ENCODE peak calls at places on chromosomes 2 and 18, in four cellular contexts. U is IMR-90, A is PC-3, I is GM12878. T is an unnamed sample.

GRCh38 chr2:61759718-61760117 is 94.1 kb downstream of the FAM161A start:
- DNase-seq in U (peak; percentile 88), A (peak; percentile 79), I (no peak), T (peak; percentile 82)

GRCh38 chr2:238160206-238161129 is 1.7 kb downstream of the ERFE start:
- DNase-seq in U (peak; percentile 59), A (no peak), I (no peak), T (peak; percentile 85)

GRCh38 chr2:136327162-136327852 is 209.4 kb upstream of the CXCR4 start:
- DNase-seq in U (peak; percentile 53), A (peak; percentile 62), I (peak; percentile 71), T (no peak)

GRCh38 chr2:5691659-5692529 is at the start of gene SOX11:
- DNase-seq in U (peak; percentile 95), A (no peak), I (no peak), T (peak; percentile 90)

GRCh38 chr18:79394438-79395307 is 1.1 kb upstream of the NFATC1 start:
- DNase-seq in U (peak; percentile 49), A (peak; percentile 48), I (no peak), T (peak; percentile 92)

GRCh38 chr2:187917535-187917934 is 363.3 kb upstream of the TFPI start:
- DNase-seq in U (peak; percentile 61), A (peak; percentile 12), I (no peak), T (no peak)

GRCh38 chr2:160494243-160494642 is 636 bp upstream of the RBMS1 start:
- DNase-seq in U (no peak), A (peak; percentile 25), I (no peak), T (no peak)

GRCh38 chr2:105363192-105363591 is 25.9 kb downstream of the C2orf49 start:
- DNase-seq in U (no peak), A (no peak), I (no peak), T (no peak)

GRCh38 chr18:58893388-58894099 is 28.9 kb downstream of the ZNF532 start:
- DNase-seq in U (peak; percentile 53), A (peak; percentile 71), I (no peak), T (no peak)

GRCh38 chr2:225295102-225295501 is 104.4 kb upstream of the NYAP2 start:
- DNase-seq in U (no peak), A (no peak), I (no peak), T (no peak)

GRCh38 chr2:189584662-189585061 is 4.1 kb upstream of the SLC40A1 start:
- DNase-seq in U (no peak), A (no peak), I (no peak), T (no peak)

GRCh38 chr18:40911041-40911440 is 1044.0 kb upstream of the PIK3C3 start:
- DNase-seq in U (peak; percentile 79), A (peak; percentile 49), I (no peak), T (no peak)

GRCh38 chr2:164599954-164600589 is 21.2 kb downstream of the GRB14 start:
- DNase-seq in U (peak; percentile 50), A (peak; percentile 78), I (no peak), T (peak; percentile 41)

GRCh38 chr2:80328033-80328635 is 23.6 kb upstream of the LRRTM1 start:
- DNase-seq in U (no peak), A (no peak), I (no peak), T (no peak)

GRCh38 chr18:22882084-22882483 is 51.0 kb upstream of the RBBP8 start:
- DNase-seq in U (no peak), A (no peak), I (no peak), T (no peak)

GRCh38 chr2:101124684-101125366 is 26.4 kb downstream of the TBC1D8 start:
- DNase-seq in U (peak; percentile 76), A (peak; percentile 99), I (no peak), T (peak; percentile 90)

GRCh38 chr2:79162132-79162531 is 2.6 kb upstream of the REG3A start:
- DNase-seq in U (no peak), A (no peak), I (no peak), T (no peak)

GRCh38 chr2:37263839-37264238 is 32.4 kb downstream of the NDUFAF7 start:
- DNase-seq in U (no peak), A (no peak), I (no peak), T (no peak)

DNA sequence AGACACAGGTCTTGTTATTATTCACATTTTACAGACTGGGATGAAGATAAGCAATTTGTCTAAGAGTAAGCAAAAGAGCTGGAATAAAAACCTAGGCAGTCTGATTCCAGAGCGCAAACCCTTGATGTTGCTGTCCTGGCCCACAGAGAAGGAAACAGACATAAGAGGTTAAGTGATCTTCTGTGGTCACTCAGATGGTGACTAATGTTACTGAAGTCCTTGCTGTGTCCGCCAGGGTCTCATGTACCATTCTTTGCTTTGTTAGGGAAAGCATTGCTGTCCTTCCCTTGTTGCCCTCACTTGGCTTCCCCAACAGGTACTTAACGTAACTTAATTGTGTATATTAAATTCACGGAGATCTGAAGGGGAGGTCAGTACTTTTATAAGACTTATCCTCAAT is 14.9 kb upstream of the FAP start:
- DNase-seq in U (peak; percentile 24), A (no peak), I (no peak), T (no peak)
- H2AFZ ChIP-seq in U (no peak overlapping the region), A (no peak overlapping the region), I (no peak overlapping the region), T (peak overlapping the region; percentile 28)

GRCh38 chr2:12686708-12687107 is 30.0 kb upstream of the TRIB2 start:
- DNase-seq in U (no peak), A (peak; percentile 84), I (no peak), T (no peak)
- H3K4me1 ChIP-seq in U (peaks cover 11% of the 10 kb centered on the region), A (peaks cover 41% of the 10 kb centered on the region), I (no peaks in the 10 kb centered on the region), T (peaks cover 11% of the 10 kb centered on the region)

GRCh38 chr2:46549159-46549902 is 70.0 kb downstream of the TMEM247 start:
- DNase-seq in U (no peak), A (no peak), I (no peak), T (peak; percentile 45)

GRCh38 chr2:46548521-46549144 is 69.3 kb downstream of the TMEM247 start:
- DNase-seq in U (no peak), A (no peak), I (no peak), T (peak; percentile 14)

GRCh38 chr2:46552528-46552927 is 73.2 kb downstream of the TMEM247 start:
- DNase-seq in U (no peak), A (no peak), I (no peak), T (peak; percentile 22)

GRCh38 chr2:46552086-46552485 is 72.7 kb downstream of the TMEM247 start:
- DNase-seq in U (no peak), A (no peak), I (no peak), T (no peak)

DNA sequence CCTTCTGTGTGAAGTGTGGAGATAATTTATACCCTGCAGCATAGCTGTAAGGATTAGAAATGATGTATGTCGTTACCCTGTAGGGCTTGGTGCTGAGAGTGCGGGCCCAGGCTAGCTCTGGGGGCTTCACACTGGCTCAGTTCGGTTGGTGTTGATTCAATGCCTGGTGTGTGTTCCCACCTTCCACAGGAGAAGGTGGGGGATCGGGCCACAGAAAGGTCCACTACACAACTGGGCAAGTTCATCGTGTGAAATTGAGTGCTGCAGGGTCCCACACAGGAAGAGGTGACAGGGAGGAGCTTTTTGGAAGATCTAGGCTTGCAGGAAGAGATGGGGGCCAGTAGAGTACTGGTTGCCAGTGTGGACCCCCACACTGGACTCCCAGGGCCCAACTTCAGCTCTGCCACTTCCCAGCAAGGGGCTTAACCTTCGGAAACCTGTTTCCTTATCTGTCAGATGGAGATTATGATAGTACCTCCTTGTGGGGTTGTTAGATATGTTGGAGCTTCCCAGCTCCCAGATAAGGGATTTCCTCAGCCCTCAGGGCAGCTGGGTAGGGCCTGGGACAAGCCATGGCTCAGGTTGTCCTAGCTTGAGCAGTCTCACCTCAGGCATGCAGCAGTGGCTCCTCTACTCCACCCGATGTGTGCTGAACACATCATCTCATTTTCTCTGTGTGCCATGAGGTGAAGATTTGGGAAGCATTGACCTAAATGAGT is 71.5 kb downstream of the TMEM247 start:
- DNase-seq in U (no peak), A (no peak), I (no peak), T (no peak)
- H4K20me1 ChIP-seq in U (peaks cover 92% of the 10 kb centered on the region), A (no peaks in the 10 kb centered on the region), I (peaks cover 2% of the 10 kb centered on the region), T (peaks cover 81% of the 10 kb centered on the region)

GRCh38 chr2:28268386-28268785 is 124.3 kb upstream of the FOSL2 start:
- DNase-seq in U (no peak), A (no peak), I (no peak), T (no peak)
- H2AFZ ChIP-seq in U (no peak overlapping the region), A (no peak overlapping the region), I (no peak overlapping the region), T (no peak overlapping the region)

DNA sequence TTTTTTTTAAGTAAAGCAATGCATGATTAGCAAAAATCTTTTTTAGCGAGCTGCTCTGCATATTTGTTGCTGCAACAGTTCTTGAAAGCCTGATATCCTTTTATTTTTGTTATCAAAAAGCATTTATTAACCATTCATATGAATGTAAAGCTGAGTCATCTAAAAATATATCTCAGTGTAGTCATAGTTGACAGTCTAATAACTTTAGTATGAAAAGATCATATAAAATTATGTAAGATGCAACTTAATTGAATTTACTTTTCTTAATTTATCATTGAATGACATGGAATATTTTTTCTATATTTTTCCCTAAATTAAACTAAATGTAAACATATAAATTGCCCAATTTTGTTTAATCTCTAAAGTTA is 8.5 kb downstream of the UGP2 start:
- DNase-seq in U (no peak), A (peak; percentile 6), I (no peak), T (no peak)
- H3K4me1 ChIP-seq in U (peaks cover 13% of the 10 kb centered on the region), A (peaks cover 15% of the 10 kb centered on the region), I (no peaks in the 10 kb centered on the region), T (peaks cover 33% of the 10 kb centered on the region)

GRCh38 chr18:9146224-9146623 is 9.6 kb downstream of the ANKRD12 start:
- DNase-seq in U (no peak), A (no peak), I (no peak), T (no peak)

GRCh38 chr18:9147440-9148238 is 11.1 kb downstream of the ANKRD12 start:
- DNase-seq in U (peak; percentile 81), A (peak; percentile 78), I (peak; percentile 53), T (peak; percentile 50)

GRCh38 chr18:9150116-9150515 is 13.5 kb downstream of the ANKRD12 start:
- DNase-seq in U (no peak), A (no peak), I (no peak), T (no peak)

GRCh38 chr18:9153281-9153680 is 16.7 kb downstream of the ANKRD12 start:
- DNase-seq in U (no peak), A (no peak), I (no peak), T (no peak)

DNA sequence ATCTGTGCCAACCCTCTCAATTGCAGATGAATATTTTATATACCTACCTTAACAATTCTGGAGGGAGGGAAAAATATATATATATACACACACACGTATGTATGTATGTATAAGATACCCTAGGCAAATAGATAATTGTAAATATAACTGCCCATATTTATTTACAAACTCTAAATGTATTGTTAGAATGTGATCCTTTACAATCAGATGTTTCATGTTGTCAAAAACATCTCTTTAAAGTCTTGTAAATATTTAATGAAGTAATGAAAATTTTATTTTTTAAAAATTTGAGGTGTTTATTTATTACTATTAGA is 11.6 kb downstream of the ANKRD12 start:
- DNase-seq in U (no peak), A (no peak), I (no peak), T (no peak)
- H4K20me1 ChIP-seq in U (peaks cover 64% of the 10 kb centered on the region), A (peaks cover 8% of the 10 kb centered on the region), I (no peaks in the 10 kb centered on the region), T (peaks cover 28% of the 10 kb centered on the region)

GRCh38 chr2:121232626-121233265 is 52.3 kb downstream of the TFCP2L1 start:
- DNase-seq in U (no peak), A (no peak), I (no peak), T (no peak)
- H2AFZ ChIP-seq in U (no peak overlapping the region), A (no peak overlapping the region), I (no peak overlapping the region), T (no peak overlapping the region)

GRCh38 chr2:200845669-200846325 is 18.7 kb downstream of the CLK1 start:
- DNase-seq in U (no peak), A (no peak), I (no peak), T (no peak)
- H3K4me1 ChIP-seq in U (no peaks in the 10 kb centered on the region), A (no peaks in the 10 kb centered on the region), I (no peaks in the 10 kb centered on the region), T (no peaks in the 10 kb centered on the region)

GRCh38 chr2:66433945-66434678 is 813 bp upstream of the MEIS1 start:
- DNase-seq in U (peak; percentile 76), A (peak; percentile 53), I (no peak), T (peak; percentile 92)
- H4K20me1 ChIP-seq in U (peaks cover 6% of the 10 kb centered on the region), A (no peaks in the 10 kb centered on the region), I (no peaks in the 10 kb centered on the region), T (no peaks in the 10 kb centered on the region)